ENCODE peak calls at places on chromosomes 1 and 21, in seven cellular contexts. C, W, B, I, L, A and K are unnamed samples.

GRCh38 chr1:53807916-53808315 is 30.2 kb downstream of the NDC1 start:
- DNase-seq in C (no peak), B (no peak), I (no peak), A (no peak), L (no peak), W (peak; percentile 84), K (no peak)

GRCh38 chr1:47558601-47559593 is 121.1 kb downstream of the FOXD2 start:
- DNase-seq in A (no peak), B (no peak), I (peak; percentile 96), L (no peak), W (no peak), C (no peak), K (no peak)

GRCh38 chr1:177928194-177928593 is 41.7 kb downstream of the SEC16B start:
- DNase-seq in B (no peak), A (no peak), I (no peak), W (peak; percentile 64), L (no peak), C (no peak), K (no peak)

GRCh38 chr1:35243681-35244080 is 24.8 kb upstream of the ZMYM4 start:
- DNase-seq in W (no peak), B (no peak), A (no peak), L (no peak), C (no peak), I (peak; percentile 44), K (no peak)

GRCh38 chr1:181033799-181034391 is at the start of gene MR1:
- DNase-seq in I (peak; percentile 69), A (no peak), W (peak; percentile 84), C (no peak), L (peak; percentile 44), B (no peak), K (no peak)

GRCh38 chr1:12597792-12598191 is 20.2 kb downstream of the DHRS3 start:
- DNase-seq in C (no peak), I (peak; percentile 53), L (no peak), W (no peak), A (no peak), B (no peak), K (no peak)

GRCh38 chr1:21952806-21953514 is 15.8 kb upstream of the HSPG2 start:
- DNase-seq in I (no peak), B (no peak), A (no peak), W (no peak), L (no peak), C (no peak), K (no peak)

GRCh38 chr21:44051462-44051941 is 39.4 kb downstream of the TRAPPC10 start:
- DNase-seq in I (no peak), B (no peak), A (no peak), W (no peak), L (no peak), C (no peak), K (no peak)

GRCh38 chr1:87787551-87787950 is 458.9 kb downstream of the LMO4 start:
- DNase-seq in W (peak; percentile 27), I (no peak), C (no peak), B (no peak), A (no peak), L (no peak), K (no peak)

GRCh38 chr1:60960846-60961542 is 121.4 kb upstream of the NFIA start:
- DNase-seq in A (no peak), W (no peak), C (no peak), L (no peak), B (no peak), I (no peak), K (no peak)

GRCh38 chr1:71047635-71048607 is at the start of gene PTGER3:
- DNase-seq in I (peak; percentile 21), C (peak; percentile 31), W (peak; percentile 36), B (no peak), A (no peak), L (peak; percentile 44), K (no peak)

GRCh38 chr1:100261686-100262085 is 4.3 kb upstream of the RTCA start:
- DNase-seq in A (no peak), W (no peak), L (no peak), I (no peak), C (no peak), B (no peak), K (no peak)

GRCh38 chr21:31337991-31338891 is 5.8 kb downstream of the TIAM1 start:
- DNase-seq in W (no peak), C (no peak), I (no peak), L (no peak), A (no peak), B (no peak), K (no peak)

GRCh38 chr1:109793486-109794318 is 30.0 kb upstream of the EPS8L3 start:
- DNase-seq in I (peak; percentile 70), B (no peak), W (peak; percentile 26), L (peak; percentile 52), A (no peak), C (peak; percentile 16), K (no peak)

GRCh38 chr1:79100385-79100784 is 93.9 kb upstream of the ADGRL4 start:
- DNase-seq in B (no peak), I (no peak), A (no peak), W (peak; percentile 78), C (no peak), L (no peak), K (no peak)

GRCh38 chr1:197096137-197096536 is 29.1 kb upstream of the F13B start:
- DNase-seq in L (no peak), B (no peak), A (no peak), C (no peak), W (no peak), I (no peak), K (no peak)

GRCh38 chr1:107525146-107525545 is 384.3 kb downstream of the NTNG1 start:
- DNase-seq in I (no peak), L (no peak), B (no peak), C (no peak), W (no peak), A (no peak), K (no peak)

GRCh38 chr1:165383067-165383466 is 26.6 kb upstream of the LMX1A start:
- DNase-seq in B (peak; percentile 23), I (no peak), W (peak; percentile 33), L (no peak), A (no peak), C (no peak), K (peak; percentile 25)

GRCh38 chr1:223628233-223628632 is 37.3 kb downstream of the CAPN8 start:
- DNase-seq in W (peak; percentile 34), B (no peak), C (no peak), L (peak; percentile 52), I (peak; percentile 32), A (peak; percentile 26), K (no peak)

GRCh38 chr1:164950453-164951052 is 391.6 kb downstream of the PBX1 start:
- DNase-seq in C (no peak), A (no peak), L (no peak), I (no peak), B (no peak), W (no peak), K (no peak)

GRCh38 chr1:17244826-17245740 is 3.8 kb upstream of the PADI3 start:
- DNase-seq in A (no peak), W (no peak), C (no peak), L (no peak), I (no peak), B (no peak), K (no peak)

GRCh38 chr1:91583326-91583755 is 82.7 kb downstream of the CDC7 start:
- DNase-seq in A (no peak), L (no peak), B (no peak), W (peak; percentile 98), I (peak; percentile 17), C (no peak), K (no peak)

GRCh38 chr21:35988396-35989140 is 71.8 kb downstream of the SETD4 start:
- DNase-seq in B (no peak), L (no peak), I (peak; percentile 40), C (no peak), A (no peak), W (no peak), K (no peak)

GRCh38 chr1:4565169-4565568 is 89.2 kb upstream of the AJAP1 start:
- DNase-seq in I (no peak), L (no peak), A (no peak), B (no peak), W (no peak), C (no peak), K (no peak)

GRCh38 chr21:39633770-39634181 is 21.0 kb downstream of the B3GALT5 start:
- DNase-seq in B (no peak), C (no peak), W (peak; percentile 34), I (no peak), A (no peak), L (no peak), K (no peak)

GRCh38 chr1:173126421-173126820 is 75.7 kb upstream of the TNFSF18 start:
- DNase-seq in C (no peak), I (no peak), L (no peak), B (no peak), W (no peak), A (no peak), K (no peak)

GRCh38 chr1:203507227-203507626 is 13.3 kb downstream of the OPTC start:
- DNase-seq in L (no peak), A (no peak), I (no peak), C (no peak), W (no peak), B (no peak), K (no peak)

GRCh38 chr1:91282695-91283420 is 121.8 kb downstream of the HFM1 start:
- DNase-seq in C (peak; percentile 6), L (peak; percentile 55), B (no peak), W (peak; percentile 52), I (peak; percentile 67), A (peak; percentile 20), K (peak; percentile 27)

GRCh38 chr1:176029609-176030008 is 177.5 kb downstream of the COP1 start:
- DNase-seq in L (no peak), A (no peak), W (no peak), B (no peak), C (no peak), I (no peak), K (no peak)